ENCODE peak calls at places on chromosomes 6 and 20, in four cellular contexts. R is WTC11, G is GM20000, J is epithelial cell of esophagus. L is an unnamed sample.

GRCh38 chr20:5205348-5206210 is 78.8 kb downstream of the CDS2 start:
- DNase-seq in R (peak), G (peak), J (peak), L (peak)

GRCh38 chr6:85920782-85921181 is 278.1 kb upstream of the SYNCRIP start:
- DNase-seq in R (no peak), G (no peak), J (peak), L (no peak)

GRCh38 chr20:5173763-5174162 is 47.0 kb downstream of the CDS2 start:
- DNase-seq in R (no peak), G (no peak), J (no peak), L (no peak)

GRCh38 chr20:17611540-17612286 is 41.8 kb downstream of the DSTN start:
- DNase-seq in R (peak), G (no peak), J (peak), L (no peak)

GRCh38 chr6:41942045-41942851 is 640 bp upstream of the CCND3 start:
- DNase-seq in R (no peak), G (no peak), J (peak), L (no peak)

GRCh38 chr6:29705389-29706231 is 17.6 kb upstream of the HLA-F start:
- DNase-seq in R (no peak), G (no peak), J (peak), L (no peak)

GRCh38 chr6:41625442-41625841 is 12.8 kb upstream of the MDFI start:
- DNase-seq in R (no peak), G (no peak), J (peak), L (no peak)

GRCh38 chr6:39416728-39417127 is 94.2 kb upstream of the KCNK16 start:
- DNase-seq in R (no peak), G (no peak), J (peak), L (no peak)

GRCh38 chr20:46030290-46031013 is 1.4 kb downstream of the SLC12A5 start:
- DNase-seq in R (no peak), G (no peak), J (no peak), L (no peak)

GRCh38 chr6:143762126-143762525 is 81.0 kb upstream of the LTV1 start:
- DNase-seq in R (no peak), G (no peak), J (no peak), L (no peak)

GRCh38 chr6:22251331-22251730 is 45.5 kb downstream of the PRL start:
- DNase-seq in R (no peak), G (no peak), J (peak), L (no peak)

GRCh38 chr20:6388666-6389197 is 265.9 kb upstream of the FERMT1 start:
- DNase-seq in R (no peak), G (no peak), J (no peak), L (no peak)

GRCh38 chr6:134878136-134878535 is 71.8 kb downstream of the ALDH8A1 start:
- DNase-seq in R (no peak), G (no peak), J (no peak), L (no peak)

GRCh38 chr20:35129647-35130069 is 17.5 kb downstream of the EDEM2 start:
- DNase-seq in R (no peak), G (no peak), J (peak), L (no peak)

GRCh38 chr6:123997223-123997622 is 193.6 kb downstream of the NKAIN2 start:
- DNase-seq in R (no peak), G (no peak), J (no peak), L (no peak)

GRCh38 chr6:28757429-28758045 is 166.2 kb downstream of the TRIM27 start:
- DNase-seq in R (peak), G (no peak), J (peak), L (no peak)

GRCh38 chr20:14264869-14265268 is 72.5 kb downstream of the FLRT3 start:
- DNase-seq in R (no peak), G (no peak), J (peak), L (no peak)

GRCh38 chr20:20806121-20806820 is 93.8 kb upstream of the RALGAPA2 start:
- DNase-seq in R (no peak), G (no peak), J (no peak), L (no peak)

GRCh38 chr6:112881027-112881426 is 533.9 kb downstream of the RFPL4B start:
- DNase-seq in R (no peak), G (no peak), J (peak), L (no peak)

GRCh38 chr6:160788806-160789205 is 86.8 kb downstream of the PLG start:
- DNase-seq in R (no peak), G (no peak), J (no peak), L (no peak)
- TF ChIP-seq CTCF in R (no peak), G (no peak), J (no peak), L (no peak)

GRCh38 chr6:154500769-154501171 is 9.7 kb downstream of the CNKSR3 start:
- DNase-seq in R (no peak), G (no peak), J (no peak), L (no peak)
- TF ChIP-seq CTCF in R (peak), G (no peak), J (peak), L (peak)

GRCh38 chr20:48656661-48657211 is 171.1 kb downstream of the PREX1 start:
- DNase-seq in R (peak), G (no peak), J (no peak), L (no peak)
- TF ChIP-seq CTCF in R (peak), G (no peak), J (peak), L (no peak)

DNA sequence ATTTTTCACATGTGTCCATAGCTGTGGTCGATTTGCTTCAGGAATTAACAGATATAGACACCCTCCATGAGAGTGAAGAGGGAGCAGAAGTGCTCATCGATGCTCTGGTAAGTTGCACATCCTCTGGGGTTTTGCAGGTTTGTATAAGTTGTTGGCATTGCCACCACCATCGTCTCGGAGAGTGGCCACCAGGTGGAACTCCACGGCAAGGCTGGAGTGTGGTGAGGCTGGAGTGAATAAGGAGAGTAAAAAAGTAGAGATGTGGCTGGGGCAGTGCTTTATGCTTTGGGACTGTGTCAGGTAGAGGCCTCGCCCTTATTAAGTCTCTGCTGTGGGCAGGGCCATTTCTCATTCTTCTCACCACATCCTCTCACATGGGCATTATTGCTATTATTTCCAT is 63.7 kb downstream of the CTNNBL1 start:
- DNase-seq in R (peak), G (no peak), J (peak), L (no peak)
- TF ChIP-seq CTCF in R (no peak), G (no peak), J (peak), L (no peak)

DNA sequence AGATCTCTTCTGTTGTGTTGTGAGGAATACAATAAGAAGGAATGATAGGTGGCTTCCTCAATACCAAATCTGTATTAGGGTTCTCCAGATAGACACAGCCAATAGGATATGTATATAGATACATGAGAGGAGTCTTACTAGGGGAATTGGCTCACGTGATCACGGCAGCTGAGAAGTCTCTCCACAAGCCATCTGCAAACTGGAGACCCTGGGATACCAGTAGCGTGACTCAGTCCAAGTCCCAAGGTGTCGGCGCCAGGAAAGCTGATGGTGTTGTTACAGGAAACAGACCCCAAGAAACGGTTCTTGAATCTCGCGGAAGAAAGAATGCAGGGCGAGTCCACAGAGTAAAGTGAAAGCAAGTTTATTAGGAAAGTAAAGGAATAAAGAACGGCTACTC is 61.4 kb downstream of the SYTL3 start:
- DNase-seq in R (no peak), G (no peak), J (no peak), L (no peak)
- TF ChIP-seq CTCF in R (no peak), G (no peak), J (no peak), L (no peak)

DNA sequence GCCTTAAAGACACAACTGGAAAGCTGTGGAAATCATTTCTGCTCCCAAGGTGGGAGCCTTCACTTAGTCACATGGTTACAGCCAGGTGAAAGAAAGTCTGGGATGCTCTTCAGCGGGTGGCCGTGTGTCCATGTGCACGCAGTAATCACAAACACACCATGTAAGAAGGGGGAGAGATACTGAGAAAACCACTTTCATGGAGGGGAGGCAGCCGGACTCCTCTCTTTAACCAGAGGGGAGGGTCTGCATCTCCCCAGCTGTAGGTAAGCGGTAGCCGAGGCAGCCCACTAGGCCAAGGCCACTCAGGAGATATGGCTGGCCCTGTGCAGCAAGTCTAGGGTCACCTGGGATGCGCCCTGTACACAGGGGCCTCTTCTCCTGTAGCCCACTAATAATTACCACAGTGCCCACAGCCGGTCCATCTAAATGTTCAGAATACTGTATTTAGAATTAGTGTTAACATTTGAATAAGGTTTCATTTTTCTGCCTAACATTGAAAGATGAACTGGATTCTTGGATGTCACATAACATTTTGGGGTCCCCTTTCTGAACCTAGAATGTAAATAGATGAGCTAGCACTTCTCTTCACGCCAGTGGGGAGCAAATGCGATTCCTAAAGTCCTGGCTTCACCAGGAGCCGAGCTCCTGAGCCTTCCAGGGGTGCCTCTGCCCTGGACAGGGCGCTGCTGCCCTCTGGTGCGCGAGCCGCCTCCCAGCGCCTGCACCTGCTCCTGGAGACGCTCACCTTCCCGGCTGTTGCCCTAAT is 15.9 kb downstream of the GPR31 start:
- DNase-seq in R (peak), G (peak), J (peak), L (peak)
- TF ChIP-seq CTCF in R (peak), G (peak), J (peak), L (peak)

GRCh38 chr20:24422361-24422760 is 47.1 kb upstream of the SYNDIG1 start:
- DNase-seq in R (no peak), G (no peak), J (no peak), L (no peak)
- TF ChIP-seq CTCF in R (no peak), G (no peak), J (no peak), L (no peak)

GRCh38 chr20:51985013-51985415 is 182.7 kb upstream of the SALL4 start:
- DNase-seq in R (no peak), G (no peak), J (peak), L (no peak)
- TF ChIP-seq CTCF in R (no peak), G (no peak), J (no peak), L (no peak)

GRCh38 chr20:3218307-3218988 is 9.2 kb downstream of the ITPA start:
- DNase-seq in R (peak), G (peak), J (peak), L (peak)
- TF ChIP-seq CTCF in R (peak), G (peak), J (peak), L (peak)

GRCh38 chr20:38791291-38791690 is 14.2 kb upstream of the PPP1R16B start:
- DNase-seq in R (no peak), G (no peak), J (no peak), L (no peak)

GRCh38 chr20:38791940-38792339 is 13.6 kb upstream of the PPP1R16B start:
- DNase-seq in R (no peak), G (no peak), J (no peak), L (no peak)

GRCh38 chr20:38787870-38788269 is 17.6 kb upstream of the PPP1R16B start:
- DNase-seq in R (no peak), G (no peak), J (no peak), L (no peak)

GRCh38 chr20:38789503-38790209 is 15.8 kb upstream of the PPP1R16B start:
- DNase-seq in R (no peak), G (no peak), J (peak), L (no peak)

GRCh38 chr20:38790210-38791053 is 15.1 kb upstream of the PPP1R16B start:
- DNase-seq in R (peak), G (peak), J (peak), L (no peak)
- TF ChIP-seq CTCF in R (peak), G (peak), J (peak), L (peak)